ENCODE peak calls at places on chromosomes 16 and 17, in five cellular contexts. U, J, C, D and G are unnamed samples.

GRCh38 chr17:81046770-81047359 is 11.9 kb downstream of the BAIAP2 start:
- DNase-seq in D (no peak), U (no peak), J (no peak), C (no peak), G (no peak)

GRCh38 chr17:11026903-11027302 is 189.0 kb upstream of the PIRT start:
- DNase-seq in U (no peak), D (no peak), J (no peak), C (no peak), G (no peak)

GRCh38 chr16:13110124-13110796 is 208.9 kb downstream of the SHISA9 start:
- DNase-seq in U (peak), J (no peak), D (no peak), C (peak), G (peak)

GRCh38 chr17:40557531-40558299 is 7.6 kb downstream of the CCR7 start:
- DNase-seq in D (no peak), U (no peak), J (peak), C (no peak), G (no peak)

GRCh38 chr17:42018339-42018738 is 1.1 kb upstream of the DNAJC7 start:
- DNase-seq in U (no peak), C (no peak), J (no peak), D (no peak), G (no peak)

GRCh38 chr17:73165616-73166404 is 1.0 kb downstream of the SSTR2 start:
- DNase-seq in D (no peak), U (peak), C (no peak), J (no peak), G (no peak)

GRCh38 chr17:67364847-67365761 is 1.3 kb downstream of the PSMD12 start:
- DNase-seq in U (no peak), J (no peak), D (peak), C (no peak), G (no peak)

GRCh38 chr17:37494971-37495370 is 5.3 kb downstream of the DUSP14 start:
- DNase-seq in U (no peak), J (no peak), C (no peak), D (no peak), G (no peak)

GRCh38 chr16:13702614-13703013 is 217.3 kb upstream of the ERCC4 start:
- DNase-seq in D (no peak), C (no peak), U (no peak), J (no peak), G (no peak)

GRCh38 chr17:45676695-45677094 is 107.4 kb upstream of the CRHR1 start:
- DNase-seq in C (no peak), U (no peak), D (no peak), J (no peak), G (no peak)

GRCh38 chr17:74163271-74163821 is 40.1 kb upstream of the RPL38 start:
- DNase-seq in U (no peak), C (no peak), J (peak), D (peak), G (no peak)

GRCh38 chr17:28180449-28180848 is 138.0 kb downstream of the NLK start:
- DNase-seq in J (no peak), C (peak), U (no peak), D (no peak), G (no peak)

GRCh38 chr16:8861563-8862308 is 7.1 kb downstream of the CARHSP1 start:
- DNase-seq in C (no peak), J (no peak), U (no peak), D (no peak), G (no peak)

GRCh38 chr17:44751331-44751730 is 7.5 kb upstream of the ADAM11 start:
- DNase-seq in C (no peak), D (no peak), U (no peak), J (no peak), G (no peak)

GRCh38 chr17:8611671-8612298 is 18.7 kb downstream of the MYH10 start:
- DNase-seq in C (peak), D (no peak), J (no peak), U (no peak), G (no peak)

GRCh38 chr17:77470800-77471733 is 330.3 kb downstream of the SEC14L1 start:
- DNase-seq in J (no peak), C (no peak), D (peak), U (no peak), G (no peak)

GRCh38 chr17:58534901-58535421 is 20.5 kb upstream of the MTMR4 start:
- DNase-seq in D (peak), U (no peak), C (no peak), J (no peak), G (no peak)